ENCODE peak calls at places on chromosomes 7 and 10, in five cellular contexts. N is stomach, C is Panc1, E is GM23338, D is breast epithelium. Y is an unnamed sample.

GRCh38 chr10:6953131-6953834 is 373.2 kb upstream of the PRKCQ start:
- DNase-seq in E (no peak), D (peak), C (no peak), N (no peak), Y (no peak)

GRCh38 chr10:13712799-13713581 is 126.2 kb downstream of the PRPF18 start:
- DNase-seq in C (peak), N (peak), D (no peak), E (no peak), Y (no peak)

GRCh38 chr10:103612462-103613365 is 119.2 kb downstream of the NEURL1 start:
- DNase-seq in D (no peak), E (no peak), C (no peak), N (no peak), Y (no peak)

GRCh38 chr10:106825996-106826395 is 338.5 kb downstream of the SORCS1 start:
- DNase-seq in C (no peak), E (no peak), D (no peak), N (no peak), Y (no peak)

GRCh38 chr10:121527690-121528089 is 70.6 kb downstream of the FGFR2 start:
- DNase-seq in C (no peak), N (no peak), E (no peak), D (no peak), Y (no peak)

GRCh38 chr7:50851451-50851850 is 68.8 kb upstream of the GRB10 start:
- DNase-seq in N (peak), E (no peak), D (no peak), C (no peak), Y (no peak)

GRCh38 chr7:2144926-2145325 is 87.8 kb downstream of the MAD1L1 start:
- DNase-seq in E (no peak), C (no peak), D (no peak), N (no peak), Y (no peak)

GRCh38 chr7:30797294-30798040 is 26.2 kb downstream of the MINDY4 start:
- DNase-seq in E (no peak), D (no peak), C (no peak), N (no peak), Y (no peak)

GRCh38 chr10:60048146-60048545 is 141.8 kb upstream of the CCDC6 start:
- DNase-seq in D (no peak), E (peak), C (no peak), N (peak), Y (no peak)

GRCh38 chr10:108597657-108598319 is 1325.5 kb downstream of the XPNPEP1 start:
- DNase-seq in N (no peak), C (no peak), E (no peak), D (no peak), Y (no peak)

GRCh38 chr7:23017303-23017702 is 3.4 kb upstream of the HYCC1 start:
- DNase-seq in N (no peak), E (no peak), D (no peak), C (no peak), Y (no peak)

GRCh38 chr10:63137306-63137705 is 4.2 kb downstream of the NRBF2 start:
- DNase-seq in E (no peak), N (no peak), D (no peak), C (no peak), Y (no peak)

GRCh38 chr10:36779238-36779846 is 346.1 kb upstream of the ANKRD30A start:
- DNase-seq in E (peak), N (no peak), D (no peak), C (peak), Y (peak)

DNA sequence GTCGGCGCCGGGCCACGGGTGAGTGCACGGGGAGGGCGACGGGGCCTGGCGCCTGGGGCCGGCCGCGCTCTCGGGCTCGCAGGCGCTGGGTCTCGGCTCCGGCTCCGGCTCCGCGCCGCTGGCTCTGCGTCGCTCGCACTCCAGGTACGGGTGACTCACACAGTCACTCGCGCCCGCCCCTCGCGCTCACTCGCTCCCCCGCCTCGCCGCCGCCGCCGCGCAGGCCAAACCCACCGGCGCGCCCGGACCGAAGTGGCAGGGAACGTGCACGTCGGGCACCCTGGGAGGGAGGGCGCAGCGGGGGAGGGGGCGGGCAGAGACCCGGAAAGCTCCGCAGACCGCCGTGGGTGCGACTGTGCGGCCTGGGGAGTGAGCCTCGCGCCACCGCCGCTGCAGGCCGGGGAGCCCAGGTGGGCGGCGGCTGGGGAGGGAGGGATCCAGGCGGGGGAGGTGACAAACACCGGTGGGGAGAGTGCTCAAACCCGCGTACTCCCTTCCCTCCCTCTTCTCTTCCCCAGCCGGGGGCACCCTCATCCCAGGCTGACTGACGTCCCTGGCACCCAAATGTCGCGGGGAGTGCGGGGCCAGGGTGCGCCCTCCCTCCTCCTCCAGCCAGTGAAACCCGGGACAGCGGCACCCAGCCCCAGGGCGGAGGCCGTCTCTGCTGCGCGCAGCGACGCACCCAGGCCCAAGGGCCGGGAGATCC is 277.0 kb upstream of the NEBL start:
- DNase-seq in C (no peak), N (peak), E (peak), D (peak), Y (no peak)
- H3K4me3 ChIP-seq in C (peak), N (peak), E (peak), D (peak), Y (peak)

GRCh38 chr10:89697946-89698345 is 3.4 kb upstream of the KIF20B start:
- DNase-seq in N (no peak), E (no peak), D (no peak), C (no peak), Y (no peak)

GRCh38 chr10:89699581-89700064 is 1.8 kb upstream of the KIF20B start:
- DNase-seq in E (no peak), D (no peak), C (no peak), N (no peak), Y (no peak)

GRCh38 chr10:89702121-89702480 is 711 bp downstream of the KIF20B start:
- DNase-seq in E (peak), D (no peak), C (peak), N (no peak), Y (no peak)

GRCh38 chr10:89700914-89701237 is 514 bp upstream of the KIF20B start:
- DNase-seq in D (no peak), C (no peak), E (no peak), N (no peak), Y (no peak)

DNA sequence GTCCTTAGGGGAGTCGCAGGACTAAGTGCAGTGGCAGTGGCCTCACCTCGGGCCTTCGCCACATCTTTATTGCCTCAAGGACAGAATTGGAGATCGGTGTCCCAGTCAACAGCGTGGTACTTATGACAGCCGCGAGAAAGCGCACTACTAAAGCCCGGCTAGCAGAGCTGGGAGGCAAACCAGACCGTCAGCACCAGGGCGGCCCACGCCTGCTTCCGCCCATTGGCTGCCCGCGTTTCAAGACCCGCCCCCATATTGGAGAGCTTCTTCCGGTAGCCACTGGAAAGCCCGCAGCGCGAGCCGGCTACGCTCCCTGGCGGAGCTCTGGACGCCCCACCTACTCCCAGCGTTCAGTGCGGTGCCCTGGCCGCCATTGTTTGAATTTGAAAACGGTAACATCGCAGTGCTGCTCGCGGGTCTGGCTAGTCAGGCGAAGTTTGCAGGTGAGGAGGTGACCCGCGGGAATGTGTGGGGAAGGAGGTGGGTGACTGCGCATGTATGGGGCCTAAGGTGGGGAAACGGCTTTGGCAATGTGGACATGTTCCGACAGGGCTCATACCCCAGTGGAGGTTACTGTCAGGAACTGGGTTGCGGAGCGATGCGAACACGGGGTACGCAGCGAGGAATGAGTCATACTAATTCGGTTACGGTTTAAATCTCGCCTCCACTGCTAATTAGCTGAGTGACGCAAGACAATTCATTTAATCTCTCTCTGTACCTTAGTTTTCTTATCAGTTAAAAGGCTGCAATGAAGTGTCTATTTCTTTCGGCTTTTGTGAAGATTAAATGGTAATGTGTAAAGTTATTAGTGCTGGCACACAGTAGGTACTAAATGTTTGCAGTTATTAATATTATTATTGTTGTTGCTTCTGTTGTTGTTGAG is at the start of gene KIF20B:
- DNase-seq in N (peak), D (peak), C (peak), E (peak), Y (peak)
- TF ChIP-seq POLR2AphosphoS5 in N (peak), D (peak), C (peak), E (peak), Y (peak)

GRCh38 chr7:106866298-106867281 is 1.5 kb downstream of the PIK3CG start:
- DNase-seq in D (no peak), N (no peak), E (no peak), C (no peak), Y (no peak)
- H3K4me3 ChIP-seq in D (peak), N (peak), E (no peak), C (no peak), Y (no peak)

DNA sequence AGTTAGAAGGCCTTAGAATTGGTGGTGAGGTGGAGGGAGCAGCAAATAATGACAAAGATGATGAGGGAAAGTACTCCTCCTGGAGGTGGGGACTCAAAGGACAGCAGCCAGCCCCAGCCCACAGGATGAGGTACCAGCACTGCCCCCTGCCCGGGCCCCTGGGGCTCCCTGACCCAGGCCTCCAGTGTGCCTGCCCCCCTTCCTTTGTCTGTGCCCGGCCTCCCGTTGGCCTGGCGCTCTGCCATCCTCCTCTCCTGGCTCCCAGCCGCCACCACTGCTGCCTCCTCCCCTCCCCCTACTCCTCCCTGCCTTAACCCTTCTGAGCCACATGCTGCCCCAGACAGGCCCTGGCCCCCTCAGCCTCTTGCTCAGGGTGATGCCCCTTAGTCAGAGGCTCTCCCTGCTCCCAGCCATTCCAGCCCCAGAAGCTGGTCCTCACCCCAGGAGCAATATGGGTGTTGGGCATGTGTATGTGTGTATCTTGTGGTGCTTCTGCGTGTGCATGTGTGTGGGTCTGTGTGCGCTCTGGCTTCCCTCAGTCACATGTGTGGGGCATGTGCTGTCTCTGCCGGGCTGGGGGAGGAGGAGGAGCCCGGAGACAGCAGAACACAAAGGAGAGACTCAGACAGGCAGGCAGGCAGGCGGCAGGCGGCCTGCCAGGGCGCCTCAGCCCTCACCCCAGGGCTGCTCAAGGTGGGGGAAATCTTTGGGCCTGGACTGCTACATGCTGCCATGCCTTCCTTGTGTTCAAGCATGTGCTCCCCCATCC is 2.6 kb downstream of the LDB1 start:
- DNase-seq in D (peak), C (no peak), E (peak), N (peak), Y (no peak)
- TF ChIP-seq POLR2AphosphoS5 in D (peak), C (no peak), E (peak), N (no peak), Y (peak)

DNA sequence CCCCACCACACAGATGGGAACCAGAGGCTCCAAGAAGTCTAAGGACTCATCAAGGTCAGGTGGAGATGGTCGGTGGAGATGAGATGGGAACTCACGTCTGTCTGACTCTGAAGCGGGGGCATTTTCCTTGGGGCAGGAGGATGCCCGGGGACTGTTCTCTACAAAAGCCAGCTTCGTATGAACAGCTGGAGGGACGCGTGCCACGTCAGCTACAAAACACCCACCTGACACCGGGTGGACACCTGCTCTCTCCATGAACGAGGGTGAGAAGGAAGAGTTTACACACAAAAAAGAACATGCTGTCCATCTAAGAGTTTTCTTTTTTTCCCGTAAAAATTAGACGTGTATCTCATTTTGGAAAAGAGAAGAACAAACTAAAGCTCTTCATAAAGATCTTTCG is 47.7 kb downstream of the C10orf143 start:
- DNase-seq in N (no peak), E (no peak), C (no peak), D (no peak), Y (no peak)
- H3K4me3 ChIP-seq in N (no peak), E (no peak), C (no peak), D (no peak), Y (no peak)

DNA sequence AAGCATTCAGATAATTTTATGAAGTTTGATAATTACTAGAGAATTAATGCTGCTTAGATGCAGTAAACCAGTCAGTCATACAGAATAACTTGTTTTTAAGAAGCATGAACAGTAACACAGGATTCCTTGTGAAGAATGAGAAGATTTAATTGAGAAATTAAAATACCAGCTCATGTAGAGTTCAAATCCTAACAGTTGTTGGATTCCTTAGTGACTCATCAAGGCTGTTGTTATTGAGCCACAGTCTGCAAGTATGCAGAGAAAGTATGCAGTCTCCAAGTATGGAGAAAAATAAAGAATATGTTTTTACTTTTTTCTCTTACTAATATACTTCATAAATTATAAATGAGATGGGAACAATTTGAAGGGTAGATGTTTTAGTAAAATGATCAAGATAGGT is 30.2 kb upstream of the CYP26C1 start:
- DNase-seq in D (no peak), E (peak), N (no peak), C (no peak), Y (no peak)
- TF ChIP-seq POLR2AphosphoS5 in D (no peak), E (no peak), N (no peak), C (no peak), Y (no peak)

Y was measured in SK-N-MC.